ENCODE peak calls at places on chromosomes 5 and 9, in nine cellular contexts. G, Z, T, V, R, I, J, O and N are unnamed samples.

GRCh38 chr9:70340572-70340971 is 73.9 kb downstream of the KLF9 start:
- DNase-seq in T (no peak), V (no peak), R (no peak), Z (peak; percentile 19), G (no peak), I (no peak), O (no peak), J (peak; percentile 34), N (no peak)

GRCh38 chr5:64690417-64691151 is at the start of gene SHISAL2B:
- DNase-seq in G (peak; percentile 76), V (no peak), O (peak; percentile 43), R (no peak), J (peak; percentile 61), Z (peak; percentile 24), T (no peak), I (peak; percentile 14), N (no peak)

GRCh38 chr9:29799227-29799626 is 2225.9 kb upstream of the C9orf72 start:
- DNase-seq in J (no peak), G (no peak), R (no peak), O (no peak), Z (no peak), V (no peak), I (no peak), T (no peak), N (no peak)

GRCh38 chr9:125631391-125632085 is 75.5 kb downstream of the MAPKAP1 start:
- DNase-seq in Z (peak; percentile 57), T (no peak), G (no peak), R (no peak), I (peak; percentile 48), J (peak; percentile 60), O (no peak), V (no peak), N (no peak)

GRCh38 chr5:178113141-178113787 is at the start of gene N4BP3:
- DNase-seq in I (peak; percentile 88), G (peak; percentile 91), O (peak; percentile 74), T (no peak), J (peak; percentile 93), V (peak; percentile 73), Z (peak; percentile 90), R (no peak), N (peak; percentile 92)

GRCh38 chr9:88590558-88591146 is 55.7 kb downstream of the NXNL2 start:
- DNase-seq in O (no peak), R (no peak), T (no peak), J (no peak), Z (no peak), V (no peak), G (no peak), I (peak; percentile 28), N (no peak)

GRCh38 chr5:41960481-41960880 is 35.4 kb downstream of the FBXO4 start:
- DNase-seq in T (no peak), V (no peak), R (no peak), G (no peak), I (no peak), J (no peak), O (no peak), Z (no peak), N (no peak)

GRCh38 chr9:120353501-120353900 is 226.5 kb downstream of the CDK5RAP2 start:
- DNase-seq in Z (no peak), J (peak; percentile 11), T (peak; percentile 25), G (no peak), R (no peak), I (no peak), O (no peak), V (no peak), N (no peak)

GRCh38 chr9:72554221-72554641 is 32.8 kb downstream of the TMC1 start:
- DNase-seq in O (no peak), I (no peak), R (no peak), Z (no peak), J (no peak), G (no peak), V (no peak), T (no peak), N (no peak)

GRCh38 chr5:96528262-96528661 is 95.2 kb upstream of the PCSK1 start:
- DNase-seq in R (no peak), O (no peak), G (no peak), I (peak; percentile 24), T (no peak), J (no peak), Z (no peak), V (no peak), N (no peak)

GRCh38 chr5:34439601-34440000 is 216.5 kb upstream of the RAI14 start:
- DNase-seq in I (no peak), R (no peak), T (no peak), V (no peak), Z (no peak), G (no peak), J (no peak), O (no peak), N (no peak)

GRCh38 chr5:113243349-113243664 is 191.5 kb downstream of the TSSK1B start:
- DNase-seq in V (no peak), G (no peak), T (no peak), I (no peak), O (no peak), R (no peak), J (no peak), Z (no peak), N (no peak)

GRCh38 chr5:160787247-160787646 is 64.8 kb downstream of the ATP10B start:
- DNase-seq in V (no peak), J (peak; percentile 31), I (peak; percentile 37), O (no peak), R (no peak), G (no peak), Z (no peak), T (no peak), N (peak; percentile 61)

GRCh38 chr5:143447983-143448382 is 44.5 kb upstream of the NR3C1 start:
- DNase-seq in G (no peak), V (no peak), T (no peak), Z (no peak), O (no peak), R (no peak), I (no peak), J (no peak), N (no peak)

GRCh38 chr5:143445726-143446125 is 42.2 kb upstream of the NR3C1 start:
- DNase-seq in I (no peak), T (no peak), G (no peak), O (no peak), V (no peak), R (no peak), Z (no peak), J (no peak), N (no peak)

GRCh38 chr5:143446535-143447226 is 43.2 kb upstream of the NR3C1 start:
- DNase-seq in Z (no peak), R (no peak), T (no peak), I (peak; percentile 43), J (no peak), V (no peak), O (no peak), G (no peak), N (no peak)

GRCh38 chr5:143449772-143450171 is 46.3 kb upstream of the NR3C1 start:
- DNase-seq in R (no peak), T (no peak), O (no peak), J (no peak), G (no peak), V (no peak), Z (no peak), I (no peak), N (no peak)

GRCh38 chr5:143448518-143448917 is 45.0 kb upstream of the NR3C1 start:
- DNase-seq in T (no peak), J (no peak), R (no peak), Z (no peak), O (no peak), G (no peak), I (peak; percentile 44), V (no peak), N (no peak)
- TF ChIP-seq CTCF in T (no peak), J (no peak), R (no peak), Z (no peak), O (no peak), G (no peak), I (no peak), V (no peak), N (no peak)

DNA sequence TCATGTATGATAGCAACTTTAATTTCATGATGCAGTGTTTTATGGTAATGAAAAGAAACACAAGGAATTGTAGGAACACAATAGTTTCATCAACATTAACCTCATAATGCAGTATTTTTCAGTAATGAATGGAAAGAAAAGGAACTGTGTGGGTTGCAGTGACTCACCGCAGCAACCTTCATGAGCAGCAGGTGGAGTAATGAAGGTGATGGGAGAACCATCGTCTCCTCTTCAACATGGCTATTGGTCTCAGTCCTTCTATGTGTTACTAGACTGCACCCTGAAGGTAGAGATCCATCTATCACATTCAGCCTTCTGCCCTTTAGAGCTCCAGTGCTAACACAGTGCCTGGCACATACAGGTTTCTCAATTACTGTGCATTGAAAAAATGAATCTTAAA is 58.0 kb downstream of the TMEM215 start:
- DNase-seq in J (no peak), G (no peak), V (no peak), O (no peak), R (no peak), Z (no peak), T (no peak), I (peak; percentile 18), N (no peak)
- TF ChIP-seq CTCF in J (no peak), G (no peak), V (no peak), O (no peak), R (no peak), Z (no peak), T (no peak), I (no peak), N (no peak)

DNA sequence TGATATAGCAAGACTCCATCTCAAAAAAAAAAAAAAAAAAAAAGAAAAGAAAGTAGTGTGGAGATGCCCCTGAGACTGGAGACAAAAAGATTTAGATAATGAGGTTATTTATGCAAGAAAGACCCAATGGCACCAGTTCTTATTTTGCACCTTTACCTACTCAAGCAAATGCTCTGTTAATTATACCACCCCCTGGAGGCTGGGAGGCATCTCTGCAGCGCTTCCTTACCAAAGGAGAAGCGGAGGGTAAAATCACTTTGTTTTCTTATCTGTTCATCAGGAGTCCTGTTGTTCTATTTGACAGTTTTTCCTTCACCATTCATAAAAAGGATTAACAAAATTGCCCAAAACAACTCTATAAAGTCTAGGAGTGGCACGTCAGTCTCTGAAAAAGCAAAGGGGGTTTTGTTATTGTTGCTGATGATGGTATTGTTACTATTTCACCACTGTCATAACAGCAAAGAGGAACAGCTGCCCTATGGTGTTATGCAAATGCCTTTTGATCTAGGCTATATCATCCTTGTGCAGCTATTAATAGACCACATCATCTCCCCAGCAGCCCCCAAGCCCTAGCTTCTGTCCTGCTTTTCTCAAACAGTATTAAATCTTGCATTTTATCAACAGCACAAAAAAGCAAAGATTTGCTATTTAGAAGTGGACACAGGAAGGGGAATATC is 174.0 kb downstream of the PALM2AKAP2 start:
- DNase-seq in R (no peak), O (no peak), G (no peak), V (no peak), T (no peak), I (no peak), Z (no peak), J (no peak), N (no peak)
- TF ChIP-seq CTCF in R (no peak), O (no peak), G (no peak), V (no peak), T (no peak), I (peak; percentile 46), Z (no peak), J (no peak), N (no peak)

DNA sequence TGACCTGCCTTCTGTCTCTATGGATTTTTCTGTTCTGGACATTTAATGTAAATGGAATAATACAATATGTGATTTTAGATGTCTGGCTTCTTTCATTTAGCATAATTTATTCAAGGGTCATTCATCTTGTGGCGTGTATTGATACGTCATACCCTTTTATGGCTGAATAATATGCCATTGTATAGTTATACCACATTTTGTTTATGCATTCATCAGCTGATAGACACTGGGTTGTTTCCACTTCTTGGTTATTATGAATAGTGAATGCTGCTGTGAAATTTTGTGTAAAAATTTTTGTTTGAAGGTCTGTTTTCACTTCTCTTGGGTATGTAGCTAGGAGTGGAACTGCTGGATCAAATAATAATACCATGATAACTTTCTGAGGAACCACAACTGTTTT is 298.9 kb downstream of the CCDC171 start:
- DNase-seq in I (no peak), V (no peak), O (no peak), J (no peak), Z (no peak), R (no peak), G (no peak), T (no peak), N (no peak)
- TF ChIP-seq CTCF in I (no peak), V (no peak), O (no peak), J (no peak), Z (no peak), R (no peak), G (no peak), T (no peak), N (no peak)